ENCODE peak calls at places on chromosomes 12 and 14, in six cellular contexts. H is heart left ventricle; Q is mesendoderm; F is heart right ventricle; Z is CD4-positive, alpha-beta memory T cell; X is A673. M is an unnamed sample.

GRCh38 chr12:32191445-32191844 is 84.8 kb downstream of the BICD1 start:
- DNase-seq in Q (no peak), X (no peak), Z (no peak), H (no peak), F (no peak), M (no peak)

GRCh38 chr14:70709726-70710382 is 68.1 kb downstream of the TTC9 start:
- DNase-seq in X (no peak), Q (peak; percentile 36), Z (no peak), F (no peak), H (no peak), M (peak; percentile 61)

GRCh38 chr12:81668475-81668874 is 90.7 kb downstream of the PPFIA2 start:
- DNase-seq in H (no peak), Z (no peak), X (peak; percentile 66), Q (peak; percentile 66), F (no peak), M (no peak)

GRCh38 chr12:93440043-93440835 is 1.5 kb downstream of the UBE2N start:
- DNase-seq in F (no peak), X (no peak), H (no peak), Z (no peak), Q (no peak), M (no peak)

GRCh38 chr14:54291491-54292191 is 105.2 kb upstream of the CDKN3 start:
- DNase-seq in H (peak; percentile 25), Z (no peak), Q (peak; percentile 94), F (peak; percentile 22), X (no peak), M (peak; percentile 79)

GRCh38 chr12:117155278-117156060 is 34.8 kb downstream of the FBXO21 start:
- DNase-seq in H (peak; percentile 34), F (peak; percentile 46), Q (peak; percentile 99), X (peak; percentile 51), Z (peak; percentile 82), M (peak; percentile 100)

GRCh38 chr14:85934123-85934885 is 404.4 kb downstream of the FLRT2 start:
- DNase-seq in H (peak; percentile 33), Z (peak; percentile 81), F (peak; percentile 15), X (no peak), Q (no peak), M (no peak)

GRCh38 chr12:6925543-6926279 is 2.0 kb upstream of the ATN1 start:
- DNase-seq in Z (no peak), Q (peak; percentile 96), H (peak; percentile 79), F (peak; percentile 76), X (peak; percentile 81), M (peak; percentile 96)

GRCh38 chr12:1638167-1638566 is 9.1 kb downstream of the WNT5B start:
- DNase-seq in F (no peak), Q (no peak), X (no peak), Z (no peak), H (no peak), M (no peak)

GRCh38 chr12:26150737-26151450 is 26.1 kb upstream of the BHLHE41 start:
- DNase-seq in X (no peak), Z (no peak), H (peak; percentile 25), Q (no peak), F (peak; percentile 47), M (no peak)

GRCh38 chr12:91986084-91986483 is 159.6 kb downstream of the BTG1 start:
- DNase-seq in H (no peak), X (no peak), Z (no peak), F (no peak), Q (peak; percentile 44), M (no peak)

GRCh38 chr14:62776300-62776699 is 269.0 kb downstream of the KCNH5 start:
- DNase-seq in Q (no peak), H (no peak), X (no peak), Z (no peak), F (no peak), M (no peak)

GRCh38 chr12:53381739-53382630 is 2.0 kb downstream of the SP1 start:
- DNase-seq in H (peak; percentile 40), F (peak; percentile 56), Q (peak; percentile 91), Z (peak; percentile 57), X (peak; percentile 72), M (peak; percentile 93)

GRCh38 chr12:80567391-80567790 is 123.4 kb downstream of the PTPRQ start:
- DNase-seq in X (no peak), Q (no peak), F (no peak), H (no peak), Z (no peak), M (no peak)

DNA sequence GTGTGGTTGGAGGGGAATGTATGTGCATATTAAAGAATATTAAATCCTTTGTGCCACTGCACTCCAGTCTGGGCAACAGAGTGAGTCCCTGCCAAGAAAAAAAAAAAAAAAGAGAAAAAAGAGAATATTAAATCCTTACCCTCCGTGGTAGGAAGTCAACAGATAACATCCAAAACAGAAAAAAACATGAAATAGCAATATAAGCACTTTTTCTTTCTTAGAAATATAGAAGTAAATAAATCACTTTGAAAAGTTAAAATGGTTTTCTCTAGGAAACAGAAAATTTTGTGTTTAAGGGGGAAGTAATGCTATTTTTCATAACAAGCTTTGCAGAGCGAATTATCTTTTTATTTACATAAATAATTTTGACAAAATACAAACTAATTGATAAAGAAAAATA is 17.6 kb downstream of the SOS2 start:
- DNase-seq in H (no peak), Z (no peak), X (no peak), Q (no peak), F (no peak), M (no peak)
- H3K4me1 ChIP-seq in H (peaks cover 15% of the 10 kb centered on the region), Z (no peaks in the 10 kb centered on the region), X (no peaks in the 10 kb centered on the region), Q (no peaks in the 10 kb centered on the region), F (peaks cover 57% of the 10 kb centered on the region), M (no peaks in the 10 kb centered on the region)

GRCh38 chr12:65536876-65537661 is 258.6 kb downstream of the MSRB3 start:
- DNase-seq in Q (peak; percentile 25), X (peak; percentile 88), Z (no peak), H (peak; percentile 26), F (peak; percentile 14), M (no peak)
- H3K4me1 ChIP-seq in Q (no peaks in the 10 kb centered on the region), X (peaks cover 6% of the 10 kb centered on the region), Z (no peaks in the 10 kb centered on the region), H (no peaks in the 10 kb centered on the region), F (peaks cover 5% of the 10 kb centered on the region), M (no peaks in the 10 kb centered on the region)

DNA sequence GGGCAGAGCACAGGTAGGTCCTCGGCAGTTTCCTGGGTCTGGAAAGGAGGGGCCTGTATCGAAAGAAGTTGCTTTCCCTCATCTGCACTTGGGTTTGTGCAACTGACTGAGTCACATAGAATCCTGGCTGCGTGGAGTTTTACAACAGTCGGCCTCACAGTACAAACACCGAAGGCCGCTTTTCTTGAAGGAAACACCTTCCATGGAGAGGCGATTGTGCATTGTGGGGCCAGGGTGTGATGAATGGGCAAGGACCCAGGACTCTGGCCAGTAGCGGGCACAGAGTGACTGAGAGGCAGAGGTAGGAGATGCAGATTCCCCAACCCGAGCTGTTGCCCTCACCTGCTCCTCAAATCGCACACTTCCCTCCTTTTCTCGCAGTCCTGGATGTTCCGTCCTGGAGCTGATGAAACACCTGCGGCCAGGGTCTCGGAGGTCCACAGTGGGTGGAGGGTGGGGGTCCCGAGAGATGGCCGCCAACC is 7.7 kb downstream of the CCND2 start:
- DNase-seq in Q (no peak), X (no peak), F (no peak), H (no peak), Z (no peak), M (no peak)
- H3K4me1 ChIP-seq in Q (peaks cover 10% of the 10 kb centered on the region), X (no peaks in the 10 kb centered on the region), F (peaks cover 99% of the 10 kb centered on the region), H (peaks cover 74% of the 10 kb centered on the region), Z (peaks cover 97% of the 10 kb centered on the region), M (peaks cover 22% of the 10 kb centered on the region)

DNA sequence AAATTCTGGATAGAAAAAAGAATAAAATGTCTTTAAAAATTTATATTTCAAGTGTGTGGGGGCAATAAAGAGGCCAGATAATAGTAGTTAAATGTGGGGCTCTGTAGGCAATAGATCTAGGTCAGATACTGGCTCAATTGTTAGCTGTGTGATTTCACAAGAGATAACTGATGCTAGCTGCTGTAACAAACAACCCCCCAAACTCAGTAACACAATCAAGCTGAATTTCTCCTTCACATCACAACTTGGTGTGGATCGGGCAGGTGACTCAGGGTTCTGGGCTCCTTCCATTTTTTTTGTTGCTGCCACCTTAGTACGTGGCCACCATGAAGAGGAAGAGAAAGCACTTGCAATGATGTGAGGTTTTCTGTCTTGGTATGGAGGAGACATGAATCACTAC is 64.5 kb downstream of the KICS2 start:
- DNase-seq in H (no peak), Q (no peak), X (no peak), Z (no peak), F (no peak), M (no peak)
- H3K4me1 ChIP-seq in H (no peaks in the 10 kb centered on the region), Q (no peaks in the 10 kb centered on the region), X (no peaks in the 10 kb centered on the region), Z (no peaks in the 10 kb centered on the region), F (no peaks in the 10 kb centered on the region), M (no peaks in the 10 kb centered on the region)

DNA sequence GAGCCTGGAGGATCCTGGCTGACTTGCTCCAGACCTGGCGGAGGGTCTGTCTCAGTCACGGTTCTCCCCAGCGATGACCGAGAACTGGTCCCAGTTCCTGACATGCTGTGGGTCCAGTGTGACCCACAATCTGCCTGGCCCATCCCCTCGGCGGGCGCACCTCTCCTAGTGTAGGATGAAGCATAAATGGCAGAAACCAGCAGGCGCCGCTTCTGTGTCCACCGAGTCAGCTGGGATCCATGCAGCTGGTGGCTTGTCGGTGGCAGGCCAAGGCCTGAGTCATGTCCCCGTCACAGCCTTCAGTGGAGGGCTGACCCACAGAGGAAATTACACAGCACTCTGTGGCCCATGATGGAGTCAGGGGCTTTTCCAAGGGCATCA is 38.5 kb downstream of the NFKBIA start:
- DNase-seq in Q (no peak), F (no peak), Z (no peak), X (no peak), H (no peak), M (no peak)
- H3K4me1 ChIP-seq in Q (peaks cover 12% of the 10 kb centered on the region), F (peaks cover 55% of the 10 kb centered on the region), Z (no peaks in the 10 kb centered on the region), X (peaks cover 13% of the 10 kb centered on the region), H (peaks cover 64% of the 10 kb centered on the region), M (peaks cover 15% of the 10 kb centered on the region)

M was measured in endodermal cell.